ENCODE peak calls at places on chromosomes 4 and X, in five cellular contexts. J, Q, F, V and S are unnamed samples.

GRCh38 chr4:138609943-138610350 is 367.8 kb upstream of the SLC7A11 start:
- DNase-seq in J (no peak), Q (peak), F (no peak), V (no peak), S (no peak)

GRCh38 chr4:74223801-74224200 is 65.9 kb downstream of the MTHFD2L start:
- DNase-seq in J (no peak), Q (peak), F (no peak), V (no peak), S (no peak)

GRCh38 chr4:54872246-54872645 is 214.5 kb downstream of the KIT start:
- DNase-seq in J (no peak), Q (peak), F (no peak), V (no peak), S (no peak)

GRCh38 chr4:154511990-154512389 is 20.4 kb upstream of the DCHS2 start:
- DNase-seq in J (no peak), Q (no peak), F (no peak), V (no peak), S (no peak)

GRCh38 chr4:77827343-77827742 is 8.2 kb upstream of the CNOT6L start:
- DNase-seq in J (peak), Q (no peak), F (no peak), V (no peak), S (no peak)

GRCh38 chr4:182245041-182245440 is 1.8 kb downstream of the TENM3 start:
- DNase-seq in J (no peak), Q (no peak), F (no peak), V (no peak), S (no peak)

GRCh38 chr4:73573794-73574528 is 46.3 kb downstream of the RASSF6 start:
- DNase-seq in J (peak), Q (peak), F (peak), V (peak), S (no peak)

GRCh38 chr4:87843936-87844335 is 11.2 kb downstream of the MEPE start:
- DNase-seq in J (no peak), Q (peak), F (no peak), V (no peak), S (no peak)

GRCh38 chrX:45344597-45344996 is 143.9 kb upstream of the DIPK2B start:
- DNase-seq in J (no peak), Q (peak), F (no peak), V (no peak), S (no peak)

GRCh38 chr4:94934201-94934600 is 176.4 kb downstream of the BMPR1B start:
- DNase-seq in J (no peak), Q (peak), F (no peak), V (no peak), S (no peak)

GRCh38 chrX:154313147-154313546 is 17.6 kb downstream of the TKTL1 start:
- DNase-seq in J (no peak), Q (no peak), F (no peak), V (no peak), S (peak)

GRCh38 chr4:95410387-95411005 is 138.3 kb downstream of the UNC5C start:
- DNase-seq in J (no peak), Q (no peak), F (no peak), V (no peak), S (no peak)

GRCh38 chrX:10243056-10243455 is 86.3 kb downstream of the CLCN4 start:
- DNase-seq in J (no peak), Q (no peak), F (no peak), V (no peak), S (no peak)

GRCh38 chr4:7978907-7979651 is 39.4 kb upstream of the AFAP1 start:
- DNase-seq in J (no peak), Q (peak), F (no peak), V (no peak), S (no peak)

GRCh38 chr4:78749258-78749971 is 26.7 kb upstream of the BMP2K start:
- DNase-seq in J (no peak), Q (no peak), F (no peak), V (no peak), S (no peak)

GRCh38 chr4:78735697-78736096 is 40.5 kb upstream of the BMP2K start:
- DNase-seq in J (no peak), Q (no peak), F (no peak), V (no peak), S (no peak)

GRCh38 chr4:6471303-6472007 is 959 bp downstream of the PPP2R2C start:
- DNase-seq in J (no peak), Q (no peak), F (no peak), V (no peak), S (no peak)

GRCh38 chr4:177566691-177567090 is 124.5 kb upstream of the AGA start:
- DNase-seq in J (no peak), Q (no peak), F (no peak), V (no peak), S (no peak)

GRCh38 chrX:39504227-39504626 is 593.5 kb downstream of the BCOR start:
- DNase-seq in J (no peak), Q (no peak), F (no peak), V (no peak), S (no peak)

GRCh38 chr4:100797791-100798190 is 280.0 kb upstream of the EMCN start:
- DNase-seq in J (no peak), Q (no peak), F (no peak), V (no peak), S (no peak)

GRCh38 chr4:140308366-140309123 is 64.9 kb upstream of the SCOC start:
- DNase-seq in J (no peak), Q (peak), F (peak), V (peak), S (no peak)

GRCh38 chr4:76896731-76897521 is 1.0 kb downstream of the SOWAHB start:
- DNase-seq in J (no peak), Q (peak), F (no peak), V (peak), S (peak)

GRCh38 chr4:4782969-4783368 is 76.5 kb upstream of the MSX1 start:
- DNase-seq in J (no peak), Q (peak), F (no peak), V (no peak), S (no peak)

GRCh38 chrX:21745756-21746155 is 12.2 kb downstream of the SMPX start:
- DNase-seq in J (peak), Q (peak), F (no peak), V (no peak), S (peak)

GRCh38 chr4:1092026-1092982 is 21.1 kb downstream of the RNF212 start:
- DNase-seq in J (peak), Q (no peak), F (no peak), V (no peak), S (no peak)

GRCh38 chr4:141913928-141914327 is 277.5 kb downstream of the IL15 start:
- DNase-seq in J (no peak), Q (peak), F (no peak), V (no peak), S (no peak)

GRCh38 chrX:44872319-44872816 is 620 bp upstream of the KDM6A start:
- DNase-seq in J (no peak), Q (no peak), F (peak), V (peak), S (peak)

GRCh38 chr4:157983300-157983699 is 189.5 kb downstream of the GASK1B start:
- DNase-seq in J (no peak), Q (no peak), F (no peak), V (no peak), S (no peak)

GRCh38 chr4:157980158-157980557 is 192.7 kb downstream of the GASK1B start:
- DNase-seq in J (no peak), Q (no peak), F (no peak), V (no peak), S (no peak)

GRCh38 chr4:157977086-157977485 is 195.7 kb downstream of the GASK1B start:
- DNase-seq in J (no peak), Q (peak), F (no peak), V (no peak), S (no peak)

GRCh38 chr4:157984285-157984911 is 188.4 kb downstream of the GASK1B start:
- DNase-seq in J (no peak), Q (no peak), F (no peak), V (no peak), S (no peak)

GRCh38 chr4:157978680-157979361 is 194.0 kb downstream of the GASK1B start:
- DNase-seq in J (peak), Q (peak), F (no peak), V (no peak), S (no peak)
- H3K4me3 ChIP-seq in J (no peak), Q (peak), F (no peak), V (no peak), S (no peak)

DNA sequence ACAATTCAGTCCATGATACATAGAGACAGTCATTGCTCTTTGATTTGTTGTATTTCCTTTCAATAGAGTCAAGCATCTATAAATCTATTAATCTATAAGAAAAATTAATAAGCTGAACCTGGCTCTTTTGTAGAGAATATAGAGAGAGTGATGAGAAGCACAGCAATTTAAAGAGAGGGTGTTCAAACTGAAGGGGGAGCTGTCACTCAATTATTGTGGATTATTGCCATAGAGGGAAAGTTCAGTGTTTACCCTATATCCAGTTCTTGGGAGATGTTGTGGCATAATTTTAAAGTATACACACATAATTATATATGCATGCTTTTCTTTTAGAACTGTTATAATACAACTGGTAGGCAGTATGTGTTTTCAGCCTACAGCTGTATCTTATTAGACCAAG is 1469.0 kb upstream of the PABPC4L start:
- DNase-seq in J (no peak), Q (no peak), F (no peak), V (no peak), S (no peak)
- TF ChIP-seq CTCF in J (no peak), Q (no peak), F (no peak), V (no peak), S (peak)

DNA sequence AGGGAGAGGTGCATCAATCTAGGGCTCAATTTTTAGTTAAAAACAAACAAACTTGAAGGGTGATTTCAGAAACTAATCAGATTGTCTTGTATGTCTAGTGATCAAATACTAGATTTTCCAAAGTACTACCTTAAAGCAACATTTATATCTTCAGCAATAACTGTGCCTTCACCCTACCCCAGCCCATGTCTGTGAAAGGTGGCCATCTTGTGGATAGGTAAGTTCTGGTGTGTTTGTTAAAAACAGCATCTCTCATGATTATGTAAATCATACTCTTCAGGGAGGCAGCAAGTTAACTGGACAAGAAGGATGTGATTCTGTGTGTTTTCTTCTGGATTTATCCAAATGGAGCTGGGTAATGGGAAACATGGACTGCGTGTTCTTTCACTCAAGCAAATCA is 81.4 kb upstream of the ACSL1 start:
- DNase-seq in J (peak), Q (no peak), F (no peak), V (no peak), S (no peak)
- H3K4me3 ChIP-seq in J (no peak), Q (no peak), F (no peak), V (no peak), S (no peak)

DNA sequence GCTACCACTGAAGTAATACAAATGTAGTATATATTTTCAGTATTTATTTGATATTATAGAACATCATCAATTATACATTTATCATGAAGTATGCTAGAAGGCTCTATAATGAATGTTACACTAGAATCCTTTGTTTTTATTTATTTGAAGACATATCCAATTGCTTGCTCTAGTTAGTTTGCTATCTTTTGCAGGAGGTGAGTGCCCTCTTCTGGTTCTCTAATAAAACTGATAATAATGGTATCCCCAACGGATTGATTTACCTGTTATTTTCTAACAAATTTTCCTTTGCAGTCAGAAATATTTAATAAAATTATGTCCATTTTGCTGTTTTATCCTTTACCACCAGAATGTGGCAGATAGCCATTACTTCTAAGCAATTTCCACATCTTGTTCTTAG is 274.3 kb upstream of the TACR3 start:
- DNase-seq in J (no peak), Q (no peak), F (no peak), V (no peak), S (no peak)
- TF ChIP-seq CTCF in J (peak), Q (no peak), F (no peak), V (no peak), S (no peak)

GRCh38 chrX:53282313-53282712 is 929 bp upstream of the IQSEC2 start:
- DNase-seq in J (no peak), Q (no peak), F (no peak), V (no peak), S (no peak)

GRCh38 chrX:53280703-53281320 is 572 bp downstream of the IQSEC2 start:
- DNase-seq in J (no peak), Q (peak), F (peak), V (no peak), S (no peak)

GRCh38 chrX:53279296-53280237 is 1.8 kb downstream of the IQSEC2 start:
- DNase-seq in J (no peak), Q (no peak), F (no peak), V (no peak), S (no peak)

GRCh38 chrX:53281321-53281822 is at the start of gene IQSEC2:
- DNase-seq in J (no peak), Q (peak), F (peak), V (peak), S (peak)

DNA sequence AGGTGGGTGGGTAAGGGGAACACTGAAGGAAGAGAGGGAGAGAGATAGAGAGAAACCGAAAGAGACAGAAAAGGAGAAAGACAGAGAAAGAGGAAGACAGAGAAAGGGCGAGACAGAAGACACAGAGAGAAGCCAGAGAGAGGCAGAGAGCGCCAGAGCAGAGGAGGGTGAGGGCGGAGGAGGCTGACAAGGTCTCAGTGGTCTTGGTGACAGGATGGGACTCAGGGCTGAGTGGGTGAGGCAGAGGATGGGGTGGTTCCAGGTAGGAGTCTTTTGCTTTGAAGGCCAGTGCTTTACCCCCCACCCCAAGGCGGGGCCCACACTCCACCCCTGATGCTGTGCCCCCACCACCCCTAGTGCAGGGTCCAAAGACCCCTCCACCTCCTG is 1.1 kb downstream of the IQSEC2 start:
- DNase-seq in J (no peak), Q (no peak), F (no peak), V (no peak), S (no peak)
- H3K4me3 ChIP-seq in J (no peak), Q (peak), F (no peak), V (peak), S (no peak)

GRCh38 chr4:12674184-12674583 is 810.0 kb downstream of the RAB28 start:
- DNase-seq in J (no peak), Q (no peak), F (no peak), V (no peak), S (no peak)

DNA sequence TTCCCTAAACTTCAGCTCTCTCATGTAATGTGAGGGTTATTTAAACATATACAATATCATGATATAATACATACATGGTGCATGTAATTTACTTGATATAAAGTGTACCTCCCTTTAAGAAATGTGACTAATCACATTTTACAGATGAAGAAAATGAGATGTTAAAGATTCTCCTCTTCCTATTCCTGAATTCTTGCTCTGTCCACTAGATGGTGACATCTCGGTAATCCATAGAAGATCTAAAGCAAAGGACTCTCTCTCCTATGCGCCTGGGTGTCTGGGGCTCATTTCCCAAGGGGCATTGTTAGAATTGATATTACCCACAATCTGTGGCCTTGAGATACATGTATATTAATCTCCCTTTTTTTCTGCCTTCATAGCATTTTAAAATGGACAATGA is 804.9 kb downstream of the RAB28 start:
- DNase-seq in J (peak), Q (no peak), F (no peak), V (no peak), S (no peak)
- TF ChIP-seq CTCF in J (peak), Q (no peak), F (no peak), V (no peak), S (peak)

GRCh38 chrX:77014655-77015377 is 432.4 kb upstream of the FGF16 start:
- DNase-seq in J (peak), Q (no peak), F (no peak), V (no peak), S (no peak)
- H3K4me3 ChIP-seq in J (peak), Q (no peak), F (no peak), V (no peak), S (no peak)

DNA sequence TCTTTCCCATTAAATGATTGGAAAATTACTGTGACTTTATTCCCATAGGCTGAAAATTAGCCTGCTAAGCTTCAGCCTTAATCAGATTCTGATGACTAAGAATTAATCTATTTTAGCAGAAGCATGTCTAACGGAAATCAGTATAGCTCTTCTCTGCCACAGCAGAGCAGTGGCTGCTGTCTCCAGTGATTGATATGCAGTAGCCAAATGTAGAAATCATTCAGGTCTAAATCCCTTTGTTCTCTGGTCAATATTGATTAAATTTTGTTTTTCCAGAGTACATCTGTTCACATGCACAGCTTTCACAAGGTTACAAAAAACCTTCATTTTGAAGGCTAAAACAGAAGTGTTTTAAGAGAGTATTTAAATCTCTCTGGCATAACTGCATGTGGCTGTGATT is 199.2 kb downstream of the GC start:
- DNase-seq in J (no peak), Q (no peak), F (no peak), V (no peak), S (no peak)
- TF ChIP-seq CTCF in J (no peak), Q (no peak), F (no peak), V (no peak), S (no peak)

GRCh38 chr4:169770411-169770810 is 12.7 kb upstream of the HPF1 start:
- DNase-seq in J (no peak), Q (peak), F (no peak), V (no peak), S (no peak)

GRCh38 chr4:169773889-169774288 is 16.1 kb upstream of the HPF1 start:
- DNase-seq in J (no peak), Q (no peak), F (no peak), V (no peak), S (no peak)

GRCh38 chr4:169774466-169775445 is 17.0 kb upstream of the HPF1 start:
- DNase-seq in J (no peak), Q (no peak), F (no peak), V (no peak), S (no peak)
- H3K4me3 ChIP-seq in J (no peak), Q (no peak), F (peak), V (peak), S (no peak)

DNA sequence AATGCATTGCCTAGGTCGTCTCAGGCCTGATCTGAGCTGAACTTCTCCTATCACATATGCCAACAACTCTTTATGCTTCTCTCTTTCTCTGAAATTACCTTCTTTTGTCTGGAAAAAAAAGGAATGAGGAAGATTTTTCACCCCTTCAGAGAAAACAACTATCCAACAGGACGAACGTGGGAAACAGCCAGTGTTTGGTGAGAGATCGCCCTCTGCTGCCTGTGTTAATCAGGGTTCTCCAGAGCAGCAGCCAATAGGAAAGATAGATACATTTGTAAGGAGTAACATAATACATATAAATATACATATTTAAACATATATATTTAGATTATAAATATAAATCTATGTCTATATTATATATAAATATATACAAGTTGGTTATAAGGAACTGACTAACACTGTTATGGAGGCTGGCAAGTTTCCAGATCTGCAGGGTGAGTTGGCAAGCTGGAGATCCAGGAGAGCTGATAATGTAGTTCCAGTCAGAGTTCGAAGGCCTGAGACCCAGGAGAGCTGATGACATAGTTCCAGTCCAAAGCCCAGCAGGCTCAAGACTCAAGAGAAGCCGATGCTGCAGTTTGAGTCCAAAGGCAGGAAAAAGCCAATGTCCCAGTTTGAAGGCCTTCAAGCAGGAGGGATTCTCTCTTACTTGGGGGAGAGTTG is 13.3 kb downstream of the CETN2 start:
- DNase-seq in J (peak), Q (peak), F (no peak), V (no peak), S (no peak)
- TF ChIP-seq CTCF in J (peak), Q (peak), F (no peak), V (peak), S (peak)